ENCODE peak calls at places on chromosome 13, in eight cellular contexts. One of them, this sample, is unnamed.

GRCh38 chr13:44051923-44052322 is 172.2 kb downstream of the LACC1 start:
- DNase-seq in WTC11: no peak
- DNase-seq in stimulated activated naive CD8-positive, alpha-beta T cell treated with anti-CD3 and anti-CD28 coated beads, Interleukin-15, Interleukin-2, amounts not matched to agents 100 U/mL and 50 U/mL, for 24 hours: no peak
- DNase-seq in ovary: no peak
- DNase-seq in AML-193: no peak
- DNase-seq in Calu3: no peak
- DNase-seq in kidney epithelial cell: no peak
- DNase-seq in heart right ventricle: no peak
- DNase-seq in this sample: peak; percentile 20

GRCh38 chr13:42458193-42458592 is 115.8 kb upstream of the TNFSF11 start:
- DNase-seq in stimulated activated naive CD8-positive, alpha-beta T cell treated with anti-CD3 and anti-CD28 coated beads, Interleukin-15, Interleukin-2, amounts not matched to agents 100 U/mL and 50 U/mL, for 24 hours: no peak
- DNase-seq in heart right ventricle: no peak
- DNase-seq in Calu3: no peak
- DNase-seq in kidney epithelial cell: no peak
- DNase-seq in ovary: no peak
- DNase-seq in WTC11: no peak
- DNase-seq in AML-193: no peak
- DNase-seq in this sample: no peak

GRCh38 chr13:29454931-29455481 is 140.5 kb downstream of the SLC7A1 start:
- DNase-seq in AML-193: no peak
- DNase-seq in kidney epithelial cell: no peak
- DNase-seq in WTC11: peak; percentile 44
- DNase-seq in heart right ventricle: no peak
- DNase-seq in Calu3: peak; percentile 3
- DNase-seq in ovary: no peak
- DNase-seq in stimulated activated naive CD8-positive, alpha-beta T cell treated with anti-CD3 and anti-CD28 coated beads, Interleukin-15, Interleukin-2, amounts not matched to agents 100 U/mL and 50 U/mL, for 24 hours: no peak
- DNase-seq in this sample: peak; percentile 37

GRCh38 chr13:65111223-65111622 is 2118.9 kb downstream of the PCDH9 start:
- DNase-seq in heart right ventricle: no peak
- DNase-seq in WTC11: no peak
- DNase-seq in ovary: no peak
- DNase-seq in AML-193: no peak
- DNase-seq in kidney epithelial cell: no peak
- DNase-seq in Calu3: no peak
- DNase-seq in stimulated activated naive CD8-positive, alpha-beta T cell treated with anti-CD3 and anti-CD28 coated beads, Interleukin-15, Interleukin-2, amounts not matched to agents 100 U/mL and 50 U/mL, for 24 hours: no peak
- DNase-seq in this sample: no peak

GRCh38 chr13:85970727-85971126 is 171.5 kb upstream of the SLITRK6 start:
- DNase-seq in Calu3: no peak
- DNase-seq in stimulated activated naive CD8-positive, alpha-beta T cell treated with anti-CD3 and anti-CD28 coated beads, Interleukin-15, Interleukin-2, amounts not matched to agents 100 U/mL and 50 U/mL, for 24 hours: no peak
- DNase-seq in AML-193: no peak
- DNase-seq in ovary: no peak
- DNase-seq in heart right ventricle: no peak
- DNase-seq in kidney epithelial cell: no peak
- DNase-seq in WTC11: no peak
- DNase-seq in this sample: no peak

GRCh38 chr13:34913040-34913439 is 29.0 kb upstream of the NBEA start:
- DNase-seq in AML-193: no peak
- DNase-seq in ovary: no peak
- DNase-seq in kidney epithelial cell: peak; percentile 2
- DNase-seq in Calu3: no peak
- DNase-seq in heart right ventricle: peak; percentile 4
- DNase-seq in WTC11: peak; percentile 34
- DNase-seq in stimulated activated naive CD8-positive, alpha-beta T cell treated with anti-CD3 and anti-CD28 coated beads, Interleukin-15, Interleukin-2, amounts not matched to agents 100 U/mL and 50 U/mL, for 24 hours: no peak
- DNase-seq in this sample: peak; percentile 16

GRCh38 chr13:109517516-109517915 is 268.9 kb downstream of the IRS2 start:
- DNase-seq in heart right ventricle: no peak
- DNase-seq in Calu3: no peak
- DNase-seq in AML-193: no peak
- DNase-seq in kidney epithelial cell: no peak
- DNase-seq in ovary: no peak
- DNase-seq in stimulated activated naive CD8-positive, alpha-beta T cell treated with anti-CD3 and anti-CD28 coated beads, Interleukin-15, Interleukin-2, amounts not matched to agents 100 U/mL and 50 U/mL, for 24 hours: no peak
- DNase-seq in WTC11: no peak
- DNase-seq in this sample: no peak

GRCh38 chr13:41452462-41452861 is 4.9 kb upstream of the RGCC start:
- DNase-seq in AML-193: no peak
- DNase-seq in heart right ventricle: no peak
- DNase-seq in Calu3: no peak
- DNase-seq in WTC11: no peak
- DNase-seq in ovary: no peak
- DNase-seq in stimulated activated naive CD8-positive, alpha-beta T cell treated with anti-CD3 and anti-CD28 coated beads, Interleukin-15, Interleukin-2, amounts not matched to agents 100 U/mL and 50 U/mL, for 24 hours: no peak
- DNase-seq in kidney epithelial cell: no peak
- DNase-seq in this sample: no peak

GRCh38 chr13:24648983-24649684 is 31.1 kb upstream of the ATP12A start:
- DNase-seq in Calu3: no peak
- DNase-seq in stimulated activated naive CD8-positive, alpha-beta T cell treated with anti-CD3 and anti-CD28 coated beads, Interleukin-15, Interleukin-2, amounts not matched to agents 100 U/mL and 50 U/mL, for 24 hours: no peak
- DNase-seq in kidney epithelial cell: no peak
- DNase-seq in ovary: no peak
- DNase-seq in heart right ventricle: no peak
- DNase-seq in AML-193: no peak
- DNase-seq in WTC11: no peak
- DNase-seq in this sample: no peak

GRCh38 chr13:44181938-44182337 is 191.7 kb upstream of the SERP2 start:
- DNase-seq in heart right ventricle: no peak
- DNase-seq in kidney epithelial cell: no peak
- DNase-seq in Calu3: no peak
- DNase-seq in AML-193: no peak
- DNase-seq in WTC11: no peak
- DNase-seq in ovary: no peak
- DNase-seq in stimulated activated naive CD8-positive, alpha-beta T cell treated with anti-CD3 and anti-CD28 coated beads, Interleukin-15, Interleukin-2, amounts not matched to agents 100 U/mL and 50 U/mL, for 24 hours: no peak
- DNase-seq in this sample: no peak

GRCh38 chr13:29901714-29902631 is 51.6 kb upstream of the UBL3 start:
- DNase-seq in WTC11: no peak
- DNase-seq in kidney epithelial cell: peak; percentile 93
- DNase-seq in ovary: no peak
- DNase-seq in Calu3: peak; percentile 49
- DNase-seq in AML-193: no peak
- DNase-seq in heart right ventricle: no peak
- DNase-seq in stimulated activated naive CD8-positive, alpha-beta T cell treated with anti-CD3 and anti-CD28 coated beads, Interleukin-15, Interleukin-2, amounts not matched to agents 100 U/mL and 50 U/mL, for 24 hours: peak; percentile 9
- DNase-seq in this sample: peak; percentile 94

GRCh38 chr13:72180253-72180952 is 313.4 kb upstream of the DACH1 start:
- DNase-seq in Calu3: no peak
- DNase-seq in stimulated activated naive CD8-positive, alpha-beta T cell treated with anti-CD3 and anti-CD28 coated beads, Interleukin-15, Interleukin-2, amounts not matched to agents 100 U/mL and 50 U/mL, for 24 hours: no peak
- DNase-seq in ovary: no peak
- DNase-seq in AML-193: no peak
- DNase-seq in kidney epithelial cell: peak; percentile 61
- DNase-seq in heart right ventricle: no peak
- DNase-seq in WTC11: no peak
- DNase-seq in this sample: peak; percentile 44

GRCh38 chr13:111020546-111020945 is 94.6 kb upstream of the ARHGEF7 start:
- DNase-seq in kidney epithelial cell: no peak
- DNase-seq in AML-193: no peak
- DNase-seq in heart right ventricle: no peak
- DNase-seq in Calu3: no peak
- DNase-seq in ovary: no peak
- DNase-seq in WTC11: no peak
- DNase-seq in stimulated activated naive CD8-positive, alpha-beta T cell treated with anti-CD3 and anti-CD28 coated beads, Interleukin-15, Interleukin-2, amounts not matched to agents 100 U/mL and 50 U/mL, for 24 hours: no peak
- DNase-seq in this sample: no peak

This sample was measured in EL.